ENCODE peak calls at places on chromosomes 16 and 17, in eight cellular contexts. One of them, this sample, is unnamed.

GRCh38 chr17:81577278-81578000 is 25.3 kb upstream of the FAAP100 start:
- DNase-seq in glutamatergic neuron: no peak
- DNase-seq in astrocyte of the cerebellum: no peak
- DNase-seq in NCI-H2081: no peak
- DNase-seq in amygdala: no peak
- DNase-seq in GF-D8: peak
- DNase-seq in ELR: peak
- DNase-seq in KG1: no peak
- DNase-seq in this sample: no peak

GRCh38 chr17:82091264-82092066 is 6.6 kb downstream of the FASN start:
- DNase-seq in glutamatergic neuron: peak
- DNase-seq in astrocyte of the cerebellum: no peak
- DNase-seq in NCI-H2081: no peak
- DNase-seq in amygdala: no peak
- DNase-seq in GF-D8: no peak
- DNase-seq in ELR: no peak
- DNase-seq in KG1: no peak
- DNase-seq in this sample: no peak

GRCh38 chr17:72498671-72499210 is 377.9 kb downstream of the SOX9 start:
- DNase-seq in glutamatergic neuron: no peak
- DNase-seq in astrocyte of the cerebellum: no peak
- DNase-seq in NCI-H2081: no peak
- DNase-seq in amygdala: no peak
- DNase-seq in GF-D8: no peak
- DNase-seq in ELR: no peak
- DNase-seq in KG1: no peak
- DNase-seq in this sample: no peak

GRCh38 chr17:54544239-54544638 is 356.4 kb upstream of the TOM1L1 start:
- DNase-seq in glutamatergic neuron: peak
- DNase-seq in astrocyte of the cerebellum: no peak
- DNase-seq in NCI-H2081: no peak
- DNase-seq in amygdala: no peak
- DNase-seq in GF-D8: no peak
- DNase-seq in ELR: no peak
- DNase-seq in KG1: no peak
- DNase-seq in this sample: no peak

GRCh38 chr17:47975189-47975814 is 4.4 kb downstream of the CDK5RAP3 start:
- DNase-seq in glutamatergic neuron: no peak
- DNase-seq in astrocyte of the cerebellum: no peak
- DNase-seq in NCI-H2081: no peak
- DNase-seq in amygdala: no peak
- DNase-seq in GF-D8: no peak
- DNase-seq in ELR: no peak
- DNase-seq in KG1: no peak
- DNase-seq in this sample: no peak

GRCh38 chr16:13835935-13836334 is 84.0 kb upstream of the ERCC4 start:
- DNase-seq in glutamatergic neuron: no peak
- DNase-seq in astrocyte of the cerebellum: no peak
- DNase-seq in NCI-H2081: no peak
- DNase-seq in amygdala: no peak
- DNase-seq in GF-D8: no peak
- DNase-seq in ELR: no peak
- DNase-seq in KG1: no peak
- DNase-seq in this sample: no peak

GRCh38 chr16:47939690-47940089 is 216.1 kb downstream of the ABCC12 start:
- DNase-seq in glutamatergic neuron: no peak
- DNase-seq in astrocyte of the cerebellum: no peak
- DNase-seq in NCI-H2081: no peak
- DNase-seq in amygdala: no peak
- DNase-seq in GF-D8: no peak
- DNase-seq in ELR: no peak
- DNase-seq in KG1: no peak
- DNase-seq in this sample: no peak

GRCh38 chr17:37774508-37774907 is 29.6 kb upstream of the HNF1B start:
- DNase-seq in glutamatergic neuron: no peak
- DNase-seq in astrocyte of the cerebellum: no peak
- DNase-seq in NCI-H2081: no peak
- DNase-seq in amygdala: no peak
- DNase-seq in GF-D8: no peak
- DNase-seq in ELR: peak
- DNase-seq in KG1: no peak
- DNase-seq in this sample: no peak

GRCh38 chr16:86405319-86405718 is 105.0 kb upstream of the FOXF1 start:
- DNase-seq in glutamatergic neuron: no peak
- DNase-seq in astrocyte of the cerebellum: no peak
- DNase-seq in NCI-H2081: no peak
- DNase-seq in amygdala: no peak
- DNase-seq in GF-D8: no peak
- DNase-seq in ELR: peak
- DNase-seq in KG1: no peak
- DNase-seq in this sample: no peak

GRCh38 chr16:13306153-13306552 is 404.8 kb downstream of the SHISA9 start:
- DNase-seq in glutamatergic neuron: no peak
- DNase-seq in astrocyte of the cerebellum: no peak
- DNase-seq in NCI-H2081: no peak
- DNase-seq in amygdala: no peak
- DNase-seq in GF-D8: no peak
- DNase-seq in ELR: no peak
- DNase-seq in KG1: no peak
- DNase-seq in this sample: no peak

GRCh38 chr17:33113281-33114010 is 121.8 kb downstream of the SPACA3 start:
- DNase-seq in glutamatergic neuron: no peak
- DNase-seq in astrocyte of the cerebellum: peak
- DNase-seq in NCI-H2081: no peak
- DNase-seq in amygdala: no peak
- DNase-seq in GF-D8: no peak
- DNase-seq in ELR: no peak
- DNase-seq in KG1: no peak
- DNase-seq in this sample: no peak

GRCh38 chr16:4533490-4533889 is 5.1 kb downstream of the CDIP1 start:
- DNase-seq in glutamatergic neuron: no peak
- DNase-seq in astrocyte of the cerebellum: no peak
- DNase-seq in NCI-H2081: no peak
- DNase-seq in amygdala: no peak
- DNase-seq in GF-D8: no peak
- DNase-seq in ELR: no peak
- DNase-seq in KG1: no peak
- DNase-seq in this sample: no peak

GRCh38 chr16:21603920-21604319 is 4.5 kb downstream of the METTL9 start:
- DNase-seq in glutamatergic neuron: no peak
- DNase-seq in astrocyte of the cerebellum: no peak
- DNase-seq in NCI-H2081: no peak
- DNase-seq in amygdala: no peak
- DNase-seq in GF-D8: no peak
- DNase-seq in ELR: peak
- DNase-seq in KG1: no peak
- DNase-seq in this sample: no peak

GRCh38 chr17:19327039-19327776 is 35.3 kb downstream of the B9D1 start:
- DNase-seq in glutamatergic neuron: no peak
- DNase-seq in astrocyte of the cerebellum: peak
- DNase-seq in NCI-H2081: no peak
- DNase-seq in amygdala: no peak
- DNase-seq in GF-D8: no peak
- DNase-seq in ELR: peak
- DNase-seq in KG1: no peak
- DNase-seq in this sample: peak

GRCh38 chr17:57478433-57478832 is 222.1 kb downstream of the MSI2 start:
- DNase-seq in glutamatergic neuron: no peak
- DNase-seq in astrocyte of the cerebellum: peak
- DNase-seq in NCI-H2081: no peak
- DNase-seq in amygdala: no peak
- DNase-seq in GF-D8: no peak
- DNase-seq in ELR: no peak
- DNase-seq in KG1: no peak
- DNase-seq in this sample: no peak

GRCh38 chr17:732788-733720 is 658 bp downstream of the TLCD3A start:
- DNase-seq in glutamatergic neuron: peak
- DNase-seq in astrocyte of the cerebellum: no peak
- DNase-seq in NCI-H2081: no peak
- DNase-seq in amygdala: peak
- DNase-seq in GF-D8: no peak
- DNase-seq in ELR: peak
- DNase-seq in KG1: no peak
- DNase-seq in this sample: no peak

GRCh38 chr17:57870283-57870635 is 20.4 kb upstream of the MRPS23 start:
- DNase-seq in glutamatergic neuron: no peak
- DNase-seq in astrocyte of the cerebellum: no peak
- DNase-seq in NCI-H2081: no peak
- DNase-seq in amygdala: no peak
- DNase-seq in GF-D8: no peak
- DNase-seq in ELR: peak
- DNase-seq in KG1: no peak
- DNase-seq in this sample: no peak

GRCh38 chr16:83085660-83086059 is 458.9 kb downstream of the CDH13 start:
- DNase-seq in glutamatergic neuron: no peak
- DNase-seq in astrocyte of the cerebellum: no peak
- DNase-seq in NCI-H2081: no peak
- DNase-seq in amygdala: no peak
- DNase-seq in GF-D8: no peak
- DNase-seq in ELR: no peak
- DNase-seq in KG1: no peak
- DNase-seq in this sample: no peak

GRCh38 chr16:57530104-57530522 is 6.3 kb downstream of the CCDC102A start:
- DNase-seq in glutamatergic neuron: no peak
- DNase-seq in astrocyte of the cerebellum: no peak
- DNase-seq in NCI-H2081: no peak
- DNase-seq in amygdala: no peak
- DNase-seq in GF-D8: no peak
- DNase-seq in ELR: peak
- DNase-seq in KG1: peak
- DNase-seq in this sample: peak

GRCh38 chr16:25066747-25067631 is 44.6 kb upstream of the LCMT1 start:
- DNase-seq in glutamatergic neuron: peak
- DNase-seq in astrocyte of the cerebellum: peak
- DNase-seq in NCI-H2081: peak
- DNase-seq in amygdala: peak
- DNase-seq in GF-D8: no peak
- DNase-seq in ELR: peak
- DNase-seq in KG1: no peak
- DNase-seq in this sample: no peak

GRCh38 chr16:66476328-66477027 is 49.4 kb downstream of the BEAN1 start:
- DNase-seq in glutamatergic neuron: no peak
- DNase-seq in astrocyte of the cerebellum: no peak
- DNase-seq in NCI-H2081: no peak
- DNase-seq in amygdala: no peak
- DNase-seq in GF-D8: no peak
- DNase-seq in ELR: no peak
- DNase-seq in KG1: no peak
- DNase-seq in this sample: no peak

GRCh38 chr17:69466905-69467630 is 52.6 kb downstream of the MAP2K6 start:
- DNase-seq in glutamatergic neuron: peak
- DNase-seq in astrocyte of the cerebellum: peak
- DNase-seq in NCI-H2081: no peak
- DNase-seq in amygdala: no peak
- DNase-seq in GF-D8: no peak
- DNase-seq in ELR: peak
- DNase-seq in KG1: no peak
- DNase-seq in this sample: no peak

GRCh38 chr17:18381158-18381952 is 3.8 kb downstream of the EVPLL start:
- DNase-seq in glutamatergic neuron: no peak
- DNase-seq in astrocyte of the cerebellum: no peak
- DNase-seq in NCI-H2081: no peak
- DNase-seq in amygdala: no peak
- DNase-seq in GF-D8: no peak
- DNase-seq in ELR: no peak
- DNase-seq in KG1: no peak
- DNase-seq in this sample: no peak

GRCh38 chr16:27531186-27531585 is 18.5 kb downstream of the GTF3C1 start:
- DNase-seq in glutamatergic neuron: no peak
- DNase-seq in astrocyte of the cerebellum: no peak
- DNase-seq in NCI-H2081: no peak
- DNase-seq in amygdala: no peak
- DNase-seq in GF-D8: no peak
- DNase-seq in ELR: no peak
- DNase-seq in KG1: no peak
- DNase-seq in this sample: no peak

GRCh38 chr17:64732336-64733006 is 70.4 kb upstream of the SMURF2 start:
- DNase-seq in glutamatergic neuron: no peak
- DNase-seq in astrocyte of the cerebellum: peak
- DNase-seq in NCI-H2081: no peak
- DNase-seq in amygdala: peak
- DNase-seq in GF-D8: no peak
- DNase-seq in ELR: peak
- DNase-seq in KG1: no peak
- DNase-seq in this sample: no peak

GRCh38 chr17:2933606-2934005 is 129.8 kb downstream of the OR1D5 start:
- DNase-seq in glutamatergic neuron: no peak
- DNase-seq in astrocyte of the cerebellum: no peak
- DNase-seq in NCI-H2081: no peak
- DNase-seq in amygdala: no peak
- DNase-seq in GF-D8: no peak
- DNase-seq in ELR: no peak
- DNase-seq in KG1: no peak
- DNase-seq in this sample: no peak

GRCh38 chr16:24524855-24525652 is 14.3 kb upstream of the RBBP6 start:
- DNase-seq in glutamatergic neuron: no peak
- DNase-seq in astrocyte of the cerebellum: no peak
- DNase-seq in NCI-H2081: no peak
- DNase-seq in amygdala: no peak
- DNase-seq in GF-D8: peak
- DNase-seq in ELR: no peak
- DNase-seq in KG1: no peak
- DNase-seq in this sample: no peak

GRCh38 chr17:50361561-50362480 is 11.2 kb downstream of the MRPL27 start:
- DNase-seq in glutamatergic neuron: peak
- DNase-seq in astrocyte of the cerebellum: peak
- DNase-seq in NCI-H2081: peak
- DNase-seq in amygdala: no peak
- DNase-seq in GF-D8: peak
- DNase-seq in ELR: peak
- DNase-seq in KG1: peak
- DNase-seq in this sample: peak

This sample was measured in AG04450.